ENCODE peak calls at places on chromosomes 2 and 18, in eight cellular contexts. M, R, W, Q, O, S, Z and Y are unnamed samples.
A peak's percentile ranks its signal among the peaks of the same experiment; 100 is the strongest.

GRCh38 chr2:238875531-238876231 is 27.8 kb downstream of the TWIST2 start:
- DNase-seq in M (peak; percentile 58), R (no peak), W (peak; percentile 90), Q (no peak), O (no peak), S (peak; percentile 61), Z (no peak), Y (peak; percentile 40)

GRCh38 chr2:16365391-16365790 is 300.2 kb downstream of the CYRIA start:
- DNase-seq in M (no peak), R (no peak), W (no peak), Q (no peak), O (no peak), S (no peak), Z (no peak), Y (no peak)

GRCh38 chr2:127094509-127095366 is 12.2 kb downstream of the BIN1 start:
- DNase-seq in M (no peak), R (no peak), W (peak; percentile 79), Q (peak; percentile 67), O (peak; percentile 98), S (peak; percentile 96), Z (peak; percentile 95), Y (no peak)

GRCh38 chr2:1635826-1636225 is 108.5 kb downstream of the PXDN start:
- DNase-seq in M (no peak), R (no peak), W (peak; percentile 33), Q (no peak), O (no peak), S (no peak), Z (no peak), Y (no peak)

GRCh38 chr2:214138779-214139178 is 272.1 kb upstream of the VWC2L start:
- DNase-seq in M (no peak), R (no peak), W (no peak), Q (no peak), O (no peak), S (no peak), Z (no peak), Y (no peak)

GRCh38 chr2:20597868-20598183 is 53.1 kb downstream of the HS1BP3 start:
- DNase-seq in M (peak; percentile 27), R (no peak), W (peak; percentile 59), Q (peak; percentile 4), O (no peak), S (no peak), Z (peak; percentile 4), Y (peak; percentile 39)

GRCh38 chr2:238945433-238946150 is 97.7 kb downstream of the TWIST2 start:
- DNase-seq in M (peak; percentile 55), R (peak; percentile 45), W (peak; percentile 86), Q (peak; percentile 48), O (peak; percentile 11), S (peak; percentile 28), Z (no peak), Y (peak; percentile 44)

GRCh38 chr2:207802650-207803049 is 32.9 kb upstream of the FZD5 start:
- DNase-seq in M (peak; percentile 74), R (peak; percentile 39), W (no peak), Q (peak; percentile 63), O (no peak), S (no peak), Z (no peak), Y (peak; percentile 38)

GRCh38 chr2:154437104-154437503 is 261.4 kb upstream of the KCNJ3 start:
- DNase-seq in M (no peak), R (no peak), W (no peak), Q (no peak), O (no peak), S (no peak), Z (no peak), Y (no peak)

GRCh38 chr2:147715807-147716206 is 129.0 kb upstream of the ACVR2A start:
- DNase-seq in M (no peak), R (no peak), W (no peak), Q (no peak), O (no peak), S (no peak), Z (no peak), Y (no peak)

GRCh38 chr18:37778417-37779165 is 213.0 kb upstream of the CELF4 start:
- DNase-seq in M (peak; percentile 51), R (peak; percentile 44), W (no peak), Q (peak; percentile 43), O (peak; percentile 65), S (no peak), Z (peak; percentile 54), Y (peak; percentile 56)

GRCh38 chr2:8515864-8516533 is 165.9 kb upstream of the ID2 start:
- DNase-seq in M (no peak), R (no peak), W (no peak), Q (peak; percentile 41), O (no peak), S (no peak), Z (no peak), Y (no peak)

GRCh38 chr2:120224256-120224655 is 1.1 kb upstream of the TMEM185B start:
- DNase-seq in M (no peak), R (no peak), W (no peak), Q (peak; percentile 8), O (peak; percentile 28), S (peak; percentile 10), Z (no peak), Y (no peak)

GRCh38 chr2:21258082-21258481 is 134.3 kb downstream of the TDRD15 start:
- DNase-seq in M (no peak), R (no peak), W (no peak), Q (no peak), O (no peak), S (no peak), Z (no peak), Y (no peak)

GRCh38 chr18:57004366-57005121 is 142.3 kb upstream of the BOD1L2 start:
- DNase-seq in M (no peak), R (peak; percentile 20), W (no peak), Q (no peak), O (no peak), S (no peak), Z (no peak), Y (no peak)

GRCh38 chr2:200578778-200579177 is 7.0 kb upstream of the AOX1 start:
- DNase-seq in M (no peak), R (peak; percentile 44), W (no peak), Q (no peak), O (no peak), S (no peak), Z (no peak), Y (no peak)
- TF ChIP-seq CTCF in M (peak; percentile 60), R (no peak), W (peak; percentile 22), Q (peak; percentile 29), O (peak; percentile 48), S (no peak), Z (peak; percentile 27), Y (peak; percentile 77)

GRCh38 chr18:51029378-51029693 is 677 bp upstream of the SMAD4 start:
- DNase-seq in M (no peak), R (no peak), W (no peak), Q (no peak), O (no peak), S (peak; percentile 77), Z (no peak), Y (no peak)

GRCh38 chr18:51030537-51031258 is 685 bp downstream of the SMAD4 start:
- DNase-seq in M (peak; percentile 87), R (peak; percentile 45), W (peak; percentile 85), Q (peak; percentile 81), O (peak; percentile 79), S (peak; percentile 67), Z (peak; percentile 83), Y (peak; percentile 85)

GRCh38 chr18:51032193-51032592 is 2.2 kb downstream of the SMAD4 start:
- DNase-seq in M (no peak), R (no peak), W (no peak), Q (no peak), O (no peak), S (no peak), Z (no peak), Y (no peak)

GRCh38 chr18:51028201-51028805 is 1.7 kb upstream of the SMAD4 start:
- DNase-seq in M (no peak), R (peak; percentile 24), W (no peak), Q (peak; percentile 49), O (no peak), S (no peak), Z (no peak), Y (no peak)

DNA sequence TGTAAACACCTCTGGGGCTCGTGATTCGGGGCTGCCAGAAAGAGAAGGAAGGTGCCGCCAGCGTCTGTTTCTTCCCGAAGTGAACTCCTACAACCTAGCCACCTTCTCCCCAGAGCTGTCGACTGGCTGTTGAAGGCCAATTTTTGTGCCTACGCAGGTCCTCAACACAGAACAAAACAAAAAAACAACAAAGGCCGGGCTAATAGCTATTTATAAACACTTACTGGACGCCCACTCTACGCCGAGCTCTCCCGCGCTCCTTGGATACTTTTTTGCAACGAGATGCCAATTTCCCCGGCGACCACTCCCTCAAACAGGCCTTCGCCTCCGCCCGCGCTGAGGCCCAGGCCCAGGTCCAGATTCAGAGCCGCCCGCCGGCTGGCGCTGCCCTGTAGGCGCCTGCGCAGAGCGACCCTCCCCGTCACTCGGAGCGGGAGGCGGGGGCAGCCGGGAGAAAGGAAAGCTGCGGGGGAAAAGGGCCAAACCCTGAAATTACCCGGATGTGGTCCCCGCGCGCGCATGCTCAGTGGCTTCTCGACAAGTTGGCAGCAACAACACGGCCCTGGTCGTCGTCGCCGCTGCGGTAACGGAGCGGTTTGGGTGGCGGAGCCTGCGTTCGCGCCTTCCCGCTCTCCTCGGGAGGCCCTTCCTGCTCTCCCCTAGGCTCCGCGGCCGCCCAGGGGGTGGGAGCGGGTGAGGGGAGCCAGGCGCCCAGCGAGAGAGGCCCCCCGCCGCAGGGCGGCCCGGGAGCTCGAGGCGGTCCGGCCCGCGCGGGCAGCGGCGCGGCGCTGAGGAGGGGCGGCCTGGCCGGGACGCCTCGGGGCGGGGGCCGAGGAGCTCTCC is at the start of gene SMAD4:
- DNase-seq in M (peak; percentile 98), R (peak; percentile 94), W (peak; percentile 98), Q (peak; percentile 98), O (peak; percentile 97), S (peak; percentile 95), Z (peak; percentile 97), Y (peak; percentile 97)
- TF ChIP-seq POLR2A in M (peak; percentile 83), R (peak; percentile 69), W (peak; percentile 92), Q (peak; percentile 95), O (peak; percentile 96), S (peak; percentile 96), Z (peak; percentile 76), Y (peak; percentile 93)

GRCh38 chr2:142603761-142604160 is 273.7 kb upstream of the KYNU start:
- DNase-seq in M (no peak), R (no peak), W (no peak), Q (no peak), O (no peak), S (no peak), Z (no peak), Y (no peak)
- H3K27ac ChIP-seq in M (no peak overlapping the region), R (no peak overlapping the region), W (no peak overlapping the region), Q (no peak overlapping the region), O (no peak overlapping the region), S (no peak overlapping the region), Z (no peak overlapping the region), Y (no peak overlapping the region)

DNA sequence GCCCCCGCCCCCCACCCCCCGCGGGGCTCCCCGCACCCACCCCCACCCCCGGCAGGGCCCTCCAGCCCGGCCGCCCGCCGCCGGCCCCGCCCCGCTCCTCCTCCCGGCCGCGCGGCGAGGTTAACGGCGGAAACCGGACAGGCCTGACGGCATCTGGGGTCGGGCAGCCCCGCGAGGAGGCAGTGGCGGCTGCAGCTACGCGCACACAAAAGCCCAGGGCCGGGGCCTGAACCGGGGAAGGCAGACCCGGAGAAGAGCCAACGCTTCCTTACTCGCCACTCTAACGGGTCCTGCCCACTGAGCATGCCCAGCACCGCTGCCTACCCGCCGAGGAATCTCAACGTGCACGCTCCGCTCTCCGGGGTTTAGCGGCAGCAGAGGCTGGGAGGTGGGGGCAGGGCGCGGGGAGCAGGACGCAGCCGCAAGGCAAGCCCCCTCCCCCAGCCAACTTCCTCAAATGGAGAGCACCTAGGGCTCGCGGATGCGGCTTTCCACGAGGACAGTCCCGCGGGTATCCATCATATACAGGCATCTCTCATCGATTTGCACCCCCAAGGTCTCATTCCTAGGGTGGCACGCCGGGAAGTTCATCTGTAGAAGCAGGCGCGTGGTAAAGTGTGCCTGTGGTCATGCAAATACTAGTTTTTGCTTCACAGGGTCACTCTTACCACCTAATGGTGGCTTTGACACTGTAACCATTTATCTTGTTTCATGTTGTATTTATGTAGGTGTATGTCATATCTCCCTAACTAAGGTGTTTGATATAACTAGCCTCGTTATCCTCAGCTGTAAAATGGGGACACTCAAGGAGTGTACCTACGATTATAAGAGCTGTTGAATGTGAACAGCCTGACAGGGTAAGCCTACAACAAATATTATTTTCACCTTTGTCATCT is at the start of gene MEMO1:
- DNase-seq in M (peak; percentile 97), R (peak; percentile 97), W (peak; percentile 96), Q (peak; percentile 95), O (peak; percentile 98), S (peak; percentile 94), Z (peak; percentile 97), Y (peak; percentile 96)
- TF ChIP-seq CTCF in M (no peak), R (no peak), W (no peak), Q (no peak), O (no peak), S (peak; percentile 19), Z (no peak), Y (peak; percentile 3)